ENCODE peak calls at places on chromosomes 2 and 18, in six cellular contexts. R is H54, K is midbrain, Y is EL, D is fibroblast of the conjunctiva, I is substantia nigra. W is an unnamed sample.

GRCh38 chr2:239391286-239392071 is 9.3 kb downstream of the HDAC4 start:
- DNase-seq in I (no peak), D (no peak), Y (no peak), R (no peak), K (no peak), W (no peak)

GRCh38 chr18:63741769-63742168 is 33.4 kb upstream of the SERPINB7 start:
- DNase-seq in R (no peak), D (no peak), Y (peak), I (no peak), K (no peak), W (no peak)

GRCh38 chr2:219508933-219509779 is 5.1 kb upstream of the ASIC4 start:
- DNase-seq in K (no peak), D (no peak), R (no peak), Y (no peak), I (no peak), W (no peak)

GRCh38 chr2:52844701-52845423 is 922.7 kb upstream of the CHAC2 start:
- DNase-seq in R (no peak), Y (no peak), I (no peak), K (no peak), D (no peak), W (no peak)

GRCh38 chr2:226746206-226746800 is 53.3 kb downstream of the IRS1 start:
- DNase-seq in I (no peak), K (no peak), Y (no peak), D (no peak), R (no peak), W (no peak)

GRCh38 chr2:63698825-63699548 is 110.2 kb downstream of the MDH1 start:
- DNase-seq in D (peak), Y (peak), K (peak), R (peak), I (no peak), W (no peak)

GRCh38 chr2:152379089-152379488 is 44.1 kb downstream of the FMNL2 start:
- DNase-seq in R (no peak), D (no peak), K (no peak), Y (no peak), I (no peak), W (no peak)

GRCh38 chr2:72794572-72794971 is 31.3 kb downstream of the EXOC6B start:
- DNase-seq in Y (peak), R (no peak), D (no peak), K (no peak), I (no peak), W (no peak)

GRCh38 chr2:86416126-86416525 is 25.0 kb upstream of the KDM3A start:
- DNase-seq in I (no peak), K (peak), Y (no peak), D (no peak), R (no peak), W (no peak)

GRCh38 chr2:216620806-216621205 is 12.4 kb upstream of the IGFBP2 start:
- DNase-seq in K (no peak), D (peak), Y (no peak), I (no peak), R (no peak), W (no peak)

GRCh38 chr2:85446296-85447221 is 28.0 kb downstream of the SH2D6 start:
- DNase-seq in K (peak), D (no peak), Y (no peak), R (no peak), I (peak), W (no peak)

GRCh38 chr18:72922895-72923294 is 55.1 kb upstream of the NETO1 start:
- DNase-seq in I (no peak), D (no peak), Y (no peak), K (no peak), R (no peak), W (no peak)

GRCh38 chr2:11617527-11617926 is 52.5 kb downstream of the NTSR2 start:
- DNase-seq in I (no peak), Y (no peak), K (no peak), D (no peak), R (no peak), W (no peak)

W was measured in GM12878.